ENCODE peak calls at places on chromosomes 1 and 21, in five cellular contexts. G is endothelial cell of umbilical vein, R is breast epithelium, U is K562, D is A549. X is an unnamed sample.
A peak's percentile ranks its signal among the peaks of the same experiment; 100 is the strongest.

GRCh38 chr1:3790952-3791351 is 5.3 kb downstream of the LRRC47 start:
- DNase-seq in D (no peak), R (no peak), U (no peak), G (no peak), X (no peak)

GRCh38 chr1:209688746-209689234 is 13.6 kb downstream of the G0S2 start:
- DNase-seq in U (peak; percentile 13), G (no peak), D (peak; percentile 38), R (no peak), X (peak; percentile 70)

GRCh38 chr1:68780919-68781318 is 284.0 kb upstream of the DEPDC1 start:
- DNase-seq in U (no peak), D (no peak), G (no peak), R (no peak), X (no peak)

GRCh38 chr1:53598956-53599355 is 139.8 kb downstream of the DMRTB1 start:
- DNase-seq in U (no peak), R (no peak), G (no peak), D (no peak), X (no peak)

GRCh38 chr1:168774241-168774640 is 45.2 kb upstream of the DPT start:
- DNase-seq in R (no peak), D (no peak), U (no peak), G (no peak), X (no peak)

GRCh38 chr1:116825400-116825734 is 71.1 kb downstream of the CD2 start:
- DNase-seq in R (no peak), D (no peak), U (peak; percentile 92), G (no peak), X (no peak)

GRCh38 chr1:51070640-51071039 is 31.4 kb upstream of the C1orf185 start:
- DNase-seq in U (no peak), D (no peak), R (no peak), G (no peak), X (no peak)

GRCh38 chr1:178037510-178038253 is 56.2 kb upstream of the RASAL2 start:
- DNase-seq in R (peak; percentile 58), D (peak; percentile 88), U (peak; percentile 57), G (peak; percentile 76), X (peak; percentile 76)

GRCh38 chr1:158163000-158163947 is 17.4 kb upstream of the CD1D start:
- DNase-seq in R (no peak), G (no peak), D (no peak), U (no peak), X (no peak)

GRCh38 chr1:109251277-109252166 is 2.2 kb downstream of the CELSR2 start:
- DNase-seq in G (no peak), U (no peak), D (no peak), R (no peak), X (no peak)

GRCh38 chr1:36223373-36223995 is 759 bp upstream of the THRAP3 start:
- DNase-seq in U (peak; percentile 82), G (peak; percentile 68), D (peak; percentile 33), R (no peak), X (peak; percentile 84)

GRCh38 chr1:85607126-85607912 is 26.8 kb downstream of the CCN1 start:
- DNase-seq in U (no peak), G (peak; percentile 91), R (peak; percentile 60), D (peak; percentile 82), X (no peak)

GRCh38 chr1:13725714-13726175 is 25.8 kb downstream of the PRDM2 start:
- DNase-seq in U (peak; percentile 31), G (peak; percentile 33), R (peak; percentile 53), D (peak; percentile 15), X (peak; percentile 22)

GRCh38 chr1:236552901-236553300 is 29.1 kb downstream of the LGALS8 start:
- DNase-seq in D (no peak), U (no peak), G (no peak), R (no peak), X (no peak)

GRCh38 chr21:24590261-24590660 is 1017.0 kb downstream of the MRPL39 start:
- DNase-seq in U (no peak), G (no peak), D (no peak), R (no peak), X (no peak)

GRCh38 chr1:243756529-243756928 is 93.5 kb downstream of the AKT3 start:
- DNase-seq in G (no peak), U (no peak), R (no peak), D (no peak), X (no peak)

GRCh38 chr1:7389786-7390603 is 381.1 kb upstream of the VAMP3 start:
- DNase-seq in G (peak; percentile 10), U (no peak), D (no peak), R (peak; percentile 14), X (no peak)

GRCh38 chr1:208243851-208244583 is at the start of gene PLXNA2:
- DNase-seq in G (peak; percentile 78), R (peak; percentile 66), U (peak; percentile 34), D (peak; percentile 50), X (peak; percentile 76)
- TF ChIP-seq POLR2A in G (peak; percentile 66), R (no peak), U (no peak), D (no peak), X (no peak)

GRCh38 chr1:110403805-110404204 is 3.7 kb downstream of the LAMTOR5 start:
- DNase-seq in U (peak; percentile 72), D (no peak), R (no peak), G (no peak), X (no peak)

GRCh38 chr1:110411173-110411572 is 3.7 kb upstream of the LAMTOR5 start:
- DNase-seq in U (no peak), D (no peak), G (no peak), R (no peak), X (no peak)

GRCh38 chr1:110408488-110408887 is 994 bp upstream of the LAMTOR5 start:
- DNase-seq in U (peak; percentile 59), G (no peak), D (no peak), R (no peak), X (peak; percentile 45)

GRCh38 chr1:110412576-110412975 is 5.1 kb upstream of the LAMTOR5 start:
- DNase-seq in G (peak; percentile 53), D (peak; percentile 57), R (peak; percentile 44), U (peak; percentile 94), X (peak; percentile 86)

GRCh38 chr1:110407260-110408210 is at the start of gene LAMTOR5:
- DNase-seq in R (peak; percentile 90), G (peak; percentile 97), D (peak; percentile 61), U (peak; percentile 98), X (peak; percentile 96)
- TF ChIP-seq POLR2A in R (peak; percentile 86), G (peak; percentile 92), D (peak; percentile 69), U (peak; percentile 97), X (peak; percentile 97)

DNA sequence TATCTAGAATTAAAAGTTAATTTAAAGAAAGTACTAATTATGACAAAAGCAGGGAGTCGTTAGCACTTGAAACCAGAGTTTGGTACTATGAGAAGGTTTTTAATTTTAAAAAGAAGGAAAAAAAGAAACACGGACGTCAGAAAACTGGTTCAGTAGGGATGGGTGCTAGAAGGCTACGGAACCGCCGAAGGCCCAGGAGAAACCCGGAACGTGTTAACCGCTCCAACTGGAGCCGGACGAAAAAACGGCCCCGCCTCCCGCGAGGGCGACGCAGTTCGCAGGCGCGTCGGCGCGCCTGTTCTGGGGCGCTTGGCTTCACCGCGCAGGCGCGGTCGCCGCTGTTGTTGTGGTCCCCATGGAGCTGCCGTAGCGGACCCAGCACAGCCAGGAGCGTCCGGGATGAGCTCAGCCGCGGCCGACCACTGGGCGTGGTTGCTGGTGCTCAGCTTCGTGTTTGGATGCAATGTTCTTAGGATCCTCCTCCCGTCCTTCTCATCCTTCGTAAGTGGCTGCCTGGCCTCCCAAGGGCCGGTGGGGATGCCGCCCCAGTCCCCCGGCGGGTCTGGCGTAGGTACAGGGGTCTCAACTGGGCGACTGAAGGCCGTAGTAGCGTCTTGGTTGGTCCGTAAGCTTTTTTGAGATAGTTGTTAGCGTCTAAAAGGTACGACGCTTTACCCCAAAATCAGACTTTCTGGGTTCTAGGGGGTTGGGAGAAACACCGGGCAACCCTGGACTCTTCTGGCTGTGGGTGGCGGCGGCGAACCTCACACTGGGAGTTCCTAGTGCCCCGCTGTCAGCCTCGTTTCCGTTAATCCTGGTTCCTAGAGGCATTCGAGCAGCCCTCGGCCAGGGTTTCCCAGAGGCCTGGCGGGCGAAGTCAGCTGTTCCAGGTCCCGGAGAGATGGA is 31.4 kb upstream of the HMGN1 start:
- DNase-seq in U (peak; percentile 99), D (peak; percentile 72), G (peak; percentile 95), R (peak; percentile 92), X (peak; percentile 95)
- TF ChIP-seq POLR2A in U (peak; percentile 78), D (peak; percentile 48), G (peak; percentile 86), R (peak; percentile 69), X (peak; percentile 81)

GRCh38 chr21:25607812-25608737 is 794 bp upstream of the MRPL39 start:
- DNase-seq in R (peak; percentile 73), D (peak; percentile 28), G (peak; percentile 85), U (peak; percentile 89), X (peak; percentile 89)

DNA sequence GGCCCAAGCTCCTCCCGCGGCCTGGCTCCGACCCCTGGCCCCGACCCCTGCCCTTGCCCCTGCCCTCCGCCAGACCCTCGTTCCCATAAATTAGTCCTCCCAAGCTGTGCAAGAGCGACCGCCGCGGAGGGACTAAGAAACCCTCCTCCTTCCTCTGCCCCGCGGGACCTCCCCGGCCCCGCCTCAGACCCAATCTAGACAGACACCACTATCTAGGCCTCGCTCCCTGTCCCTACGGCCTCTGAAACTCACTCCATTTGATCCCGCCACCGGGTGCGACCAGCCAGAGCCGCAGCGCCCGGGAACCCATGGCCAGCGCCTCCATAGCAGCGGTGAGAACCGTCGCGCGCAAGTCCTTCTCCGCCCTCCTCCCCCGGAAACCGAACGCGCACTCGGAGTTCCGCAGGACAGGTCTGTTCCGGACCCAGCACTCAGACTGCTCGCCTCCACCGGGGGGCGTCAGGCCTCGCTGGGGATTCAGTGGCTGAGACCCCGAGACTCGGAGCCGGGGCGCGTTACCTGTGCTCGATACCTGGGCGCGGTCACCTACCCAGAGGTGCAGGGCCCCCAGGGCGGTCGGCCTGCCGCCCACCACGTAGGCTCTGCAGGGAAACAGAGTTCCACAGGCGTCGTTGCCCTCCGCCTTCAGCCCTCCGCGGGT is at the start of gene MRPL39:
- DNase-seq in R (peak; percentile 62), U (peak; percentile 95), D (peak; percentile 65), G (peak; percentile 78), X (peak; percentile 92)
- TF ChIP-seq POLR2A in R (no peak), U (peak; percentile 97), D (peak; percentile 67), G (peak; percentile 73), X (peak; percentile 79)

X was measured in erythroblast.